ENCODE peak calls at places on chromosomes 12 and 14, in six cellular contexts. T, N, R, E, J and V are unnamed samples.

GRCh38 chr12:101908395-101908794 is 31.0 kb downstream of the DRAM1 start:
- DNase-seq in T (no peak), N (no peak), R (no peak), E (no peak), J (no peak), V (no peak)

GRCh38 chr12:2035421-2036080 is 17.2 kb upstream of the CACNA1C start:
- DNase-seq in T (no peak), N (no peak), R (no peak), E (no peak), J (no peak), V (no peak)

GRCh38 chr14:64963611-64964010 is 8.5 kb downstream of the RAB15 start:
- DNase-seq in T (no peak), N (no peak), R (no peak), E (no peak), J (no peak), V (no peak)

GRCh38 chr14:33704486-33704885 is 246.4 kb downstream of the EGLN3 start:
- DNase-seq in T (no peak), N (no peak), R (no peak), E (no peak), J (no peak), V (no peak)

GRCh38 chr12:112985655-112986290 is 7.5 kb downstream of the OAS2 start:
- DNase-seq in T (no peak), N (no peak), R (no peak), E (no peak), J (no peak), V (no peak)

GRCh38 chr12:59372971-59373370 is 222.9 kb upstream of the SLC16A7 start:
- DNase-seq in T (no peak), N (peak; percentile 17), R (no peak), E (peak; percentile 6), J (peak; percentile 3), V (no peak)

GRCh38 chr14:101601603-101602465 is 40.5 kb downstream of the DIO3 start:
- DNase-seq in T (no peak), N (no peak), R (no peak), E (no peak), J (no peak), V (no peak)

GRCh38 chr14:89178802-89179201 is 238.2 kb downstream of the FOXN3 start:
- DNase-seq in T (no peak), N (peak; percentile 66), R (no peak), E (peak; percentile 42), J (peak; percentile 35), V (no peak)

GRCh38 chr14:80414080-80414479 is 202.8 kb upstream of the DIO2 start:
- DNase-seq in T (no peak), N (no peak), R (no peak), E (no peak), J (no peak), V (no peak)

GRCh38 chr12:30420561-30420960 is 275.1 kb downstream of the IPO8 start:
- DNase-seq in T (no peak), N (peak; percentile 72), R (no peak), E (peak; percentile 49), J (peak; percentile 46), V (no peak)

GRCh38 chr14:69037790-69038448 is 58.8 kb upstream of the ACTN1 start:
- DNase-seq in T (no peak), N (peak; percentile 68), R (no peak), E (no peak), J (no peak), V (no peak)

GRCh38 chr12:8156416-8156815 is 399 bp upstream of the ZNF705A start:
- DNase-seq in T (no peak), N (peak; percentile 6), R (no peak), E (no peak), J (no peak), V (no peak)

GRCh38 chr12:94875525-94875924 is 128.0 kb downstream of the NDUFA12 start:
- DNase-seq in T (no peak), N (no peak), R (peak; percentile 49), E (peak; percentile 17), J (peak; percentile 10), V (no peak)

GRCh38 chr14:52902971-52903385 is 47.9 kb downstream of the FERMT2 start:
- DNase-seq in T (no peak), N (peak; percentile 64), R (no peak), E (peak; percentile 63), J (peak; percentile 61), V (peak; percentile 53)

GRCh38 chr12:28351414-28351813 is 161.2 kb downstream of the CCDC91 start:
- DNase-seq in T (no peak), N (no peak), R (no peak), E (no peak), J (no peak), V (no peak)

GRCh38 chr14:54727929-54728328 is 161.0 kb downstream of the SAMD4A start:
- DNase-seq in T (no peak), N (no peak), R (no peak), E (no peak), J (no peak), V (no peak)

GRCh38 chr12:132506328-132506727 is 16.4 kb downstream of the FBRSL1 start:
- DNase-seq in T (no peak), N (no peak), R (no peak), E (no peak), J (no peak), V (no peak)

GRCh38 chr12:132508860-132509732 is 19.1 kb downstream of the FBRSL1 start:
- DNase-seq in T (no peak), N (no peak), R (no peak), E (no peak), J (no peak), V (no peak)

GRCh38 chr12:132506730-132507538 is 17.0 kb downstream of the FBRSL1 start:
- DNase-seq in T (peak; percentile 67), N (peak; percentile 65), R (no peak), E (peak; percentile 63), J (peak; percentile 89), V (peak; percentile 16)

GRCh38 chr12:132508248-132508740 is 18.3 kb downstream of the FBRSL1 start:
- DNase-seq in T (no peak), N (no peak), R (no peak), E (no peak), J (no peak), V (no peak)

GRCh38 chr12:132507656-132508055 is 17.7 kb downstream of the FBRSL1 start:
- DNase-seq in T (no peak), N (no peak), R (no peak), E (no peak), J (no peak), V (no peak)
- TF ChIP-seq CTCF in T (no peak), N (peak; percentile 3), R (no peak), E (no peak), J (no peak), V (peak; percentile 25)

GRCh38 chr12:3316776-3317480 is 174.1 kb upstream of the PRMT8 start:
- DNase-seq in T (no peak), N (no peak), R (no peak), E (no peak), J (no peak), V (no peak)

GRCh38 chr12:3313066-3313465 is 177.9 kb upstream of the PRMT8 start:
- DNase-seq in T (no peak), N (peak; percentile 86), R (no peak), E (peak; percentile 60), J (no peak), V (no peak)

GRCh38 chr12:3313655-3314305 is 177.2 kb upstream of the PRMT8 start:
- DNase-seq in T (no peak), N (no peak), R (peak; percentile 52), E (no peak), J (peak; percentile 26), V (no peak)

GRCh38 chr12:3315201-3315661 is 175.8 kb upstream of the PRMT8 start:
- DNase-seq in T (peak; percentile 45), N (peak; percentile 78), R (no peak), E (peak; percentile 73), J (peak; percentile 67), V (no peak)

GRCh38 chr12:3314306-3314663 is 176.7 kb upstream of the PRMT8 start:
- DNase-seq in T (no peak), N (no peak), R (no peak), E (no peak), J (no peak), V (no peak)
- TF ChIP-seq CTCF in T (no peak), N (peak; percentile 9), R (no peak), E (no peak), J (no peak), V (no peak)

DNA sequence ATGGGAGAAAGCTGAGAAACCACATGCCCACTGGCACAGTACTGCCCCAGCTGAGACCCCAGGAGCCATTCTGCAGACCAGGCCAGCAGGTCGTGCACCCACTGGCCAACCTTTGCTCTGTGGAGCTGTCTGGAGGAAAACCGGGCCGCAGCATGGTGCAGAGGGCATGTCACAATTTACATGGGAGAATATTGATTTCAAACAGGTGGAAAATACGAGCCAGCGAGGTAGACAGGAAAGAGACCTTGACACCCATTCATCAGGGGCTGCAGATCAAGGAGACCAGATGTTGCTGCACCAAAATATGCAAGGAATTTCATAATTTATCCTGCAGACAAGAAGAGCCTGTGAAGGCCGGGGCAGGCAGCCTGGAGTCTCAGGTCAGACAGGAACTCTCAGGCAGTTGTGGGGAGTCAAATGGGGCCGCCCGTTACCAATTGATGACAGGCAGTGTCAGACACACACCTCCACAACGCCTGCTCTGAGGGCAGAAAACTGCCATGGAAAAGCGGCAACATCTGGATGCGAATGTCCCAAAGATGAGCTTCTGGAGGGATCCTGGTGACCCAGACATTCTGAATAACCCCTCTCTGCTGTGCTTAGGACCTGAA is 74.6 kb upstream of the BCL11B start:
- DNase-seq in T (no peak), N (no peak), R (no peak), E (no peak), J (no peak), V (no peak)
- TF ChIP-seq CTCF in T (no peak), N (no peak), R (no peak), E (no peak), J (no peak), V (no peak)

GRCh38 chr14:57179273-57179672 is 89.4 kb downstream of the EXOC5 start:
- DNase-seq in T (no peak), N (no peak), R (no peak), E (no peak), J (no peak), V (no peak)

GRCh38 chr14:57182760-57183503 is 85.8 kb downstream of the EXOC5 start:
- DNase-seq in T (no peak), N (no peak), R (no peak), E (no peak), J (peak; percentile 7), V (peak; percentile 12)
- TF ChIP-seq CTCF in T (no peak), N (peak; percentile 27), R (peak; percentile 43), E (peak; percentile 35), J (peak; percentile 34), V (peak; percentile 74)

GRCh38 chr14:29536886-29537511 is 390.6 kb downstream of the PRKD1 start:
- DNase-seq in T (no peak), N (peak; percentile 23), R (no peak), E (peak; percentile 52), J (peak; percentile 60), V (no peak)
- TF ChIP-seq CTCF in T (no peak), N (peak; percentile 51), R (peak; percentile 62), E (peak; percentile 45), J (peak; percentile 38), V (peak; percentile 54)